ENCODE peak calls at places on chromosomes 11 and 22, in nine cellular contexts. One of them, this sample, is unnamed.
A peak's percentile ranks its signal among the peaks of the same experiment; 100 is the strongest.

GRCh38 chr11:57116654-57117053 is 65.1 kb upstream of the LRRC55 start:
- DNase-seq in BE2C: peak; percentile 32
- DNase-seq in mammary epithelial cell: peak; percentile 66
- DNase-seq in amygdala: no peak
- DNase-seq in GM19239: peak; percentile 5
- DNase-seq in activated T-cell treated with anti-CD3 and anti-CD28 coated beads, Interleukin-2, amount 50 U/mL, for 72 hours: peak; percentile 18
- DNase-seq in AML-193: peak; percentile 17
- DNase-seq in NCI-H748 treated with DMSO at 0.1 percent for 48 hours: peak; percentile 7
- DNase-seq in posterior cingulate gyrus: no peak
- DNase-seq in this sample: peak; percentile 54

GRCh38 chr11:76238551-76238950 is 32.2 kb upstream of the WNT11 start:
- DNase-seq in BE2C: no peak
- DNase-seq in mammary epithelial cell: no peak
- DNase-seq in amygdala: no peak
- DNase-seq in GM19239: no peak
- DNase-seq in activated T-cell treated with anti-CD3 and anti-CD28 coated beads, Interleukin-2, amount 50 U/mL, for 72 hours: no peak
- DNase-seq in AML-193: no peak
- DNase-seq in NCI-H748 treated with DMSO at 0.1 percent for 48 hours: no peak
- DNase-seq in posterior cingulate gyrus: no peak
- DNase-seq in this sample: no peak

GRCh38 chr11:10693509-10694071 is at the start of gene IRAG1:
- DNase-seq in BE2C: peak; percentile 46
- DNase-seq in mammary epithelial cell: no peak
- DNase-seq in amygdala: no peak
- DNase-seq in GM19239: no peak
- DNase-seq in activated T-cell treated with anti-CD3 and anti-CD28 coated beads, Interleukin-2, amount 50 U/mL, for 72 hours: no peak
- DNase-seq in AML-193: no peak
- DNase-seq in NCI-H748 treated with DMSO at 0.1 percent for 48 hours: no peak
- DNase-seq in posterior cingulate gyrus: peak; percentile 36
- DNase-seq in this sample: peak; percentile 74

GRCh38 chr11:46332568-46333128 is 14.6 kb upstream of the DGKZ start:
- DNase-seq in BE2C: no peak
- DNase-seq in mammary epithelial cell: no peak
- DNase-seq in amygdala: no peak
- DNase-seq in GM19239: no peak
- DNase-seq in activated T-cell treated with anti-CD3 and anti-CD28 coated beads, Interleukin-2, amount 50 U/mL, for 72 hours: peak; percentile 61
- DNase-seq in AML-193: no peak
- DNase-seq in NCI-H748 treated with DMSO at 0.1 percent for 48 hours: no peak
- DNase-seq in posterior cingulate gyrus: no peak
- DNase-seq in this sample: no peak

GRCh38 chr11:122044086-122044485 is 71.9 kb downstream of the BLID start:
- DNase-seq in BE2C: no peak
- DNase-seq in mammary epithelial cell: peak; percentile 17
- DNase-seq in amygdala: no peak
- DNase-seq in GM19239: no peak
- DNase-seq in activated T-cell treated with anti-CD3 and anti-CD28 coated beads, Interleukin-2, amount 50 U/mL, for 72 hours: no peak
- DNase-seq in AML-193: no peak
- DNase-seq in NCI-H748 treated with DMSO at 0.1 percent for 48 hours: no peak
- DNase-seq in posterior cingulate gyrus: no peak
- DNase-seq in this sample: no peak

GRCh38 chr22:17198188-17199130 is 20.8 kb downstream of the ADA2 start:
- DNase-seq in BE2C: no peak
- DNase-seq in mammary epithelial cell: no peak
- DNase-seq in amygdala: no peak
- DNase-seq in GM19239: no peak
- DNase-seq in activated T-cell treated with anti-CD3 and anti-CD28 coated beads, Interleukin-2, amount 50 U/mL, for 72 hours: no peak
- DNase-seq in AML-193: no peak
- DNase-seq in NCI-H748 treated with DMSO at 0.1 percent for 48 hours: peak; percentile 9
- DNase-seq in posterior cingulate gyrus: no peak
- DNase-seq in this sample: peak; percentile 6

GRCh38 chr22:20219667-20220628 is 48.2 kb downstream of the RTN4R start:
- DNase-seq in BE2C: peak; percentile 52
- DNase-seq in mammary epithelial cell: no peak
- DNase-seq in amygdala: no peak
- DNase-seq in GM19239: no peak
- DNase-seq in activated T-cell treated with anti-CD3 and anti-CD28 coated beads, Interleukin-2, amount 50 U/mL, for 72 hours: no peak
- DNase-seq in AML-193: no peak
- DNase-seq in NCI-H748 treated with DMSO at 0.1 percent for 48 hours: no peak
- DNase-seq in posterior cingulate gyrus: no peak
- DNase-seq in this sample: no peak

GRCh38 chr11:45264839-45265515 is 21.2 kb downstream of the SYT13 start:
- DNase-seq in BE2C: no peak
- DNase-seq in mammary epithelial cell: peak; percentile 85
- DNase-seq in amygdala: no peak
- DNase-seq in GM19239: no peak
- DNase-seq in activated T-cell treated with anti-CD3 and anti-CD28 coated beads, Interleukin-2, amount 50 U/mL, for 72 hours: no peak
- DNase-seq in AML-193: no peak
- DNase-seq in NCI-H748 treated with DMSO at 0.1 percent for 48 hours: no peak
- DNase-seq in posterior cingulate gyrus: no peak
- DNase-seq in this sample: peak; percentile 73

GRCh38 chr11:7524831-7525230 is 11.0 kb downstream of the PPFIBP2 start:
- DNase-seq in BE2C: peak; percentile 37
- DNase-seq in mammary epithelial cell: peak; percentile 30
- DNase-seq in amygdala: no peak
- DNase-seq in GM19239: no peak
- DNase-seq in activated T-cell treated with anti-CD3 and anti-CD28 coated beads, Interleukin-2, amount 50 U/mL, for 72 hours: no peak
- DNase-seq in AML-193: peak; percentile 50
- DNase-seq in NCI-H748 treated with DMSO at 0.1 percent for 48 hours: no peak
- DNase-seq in posterior cingulate gyrus: no peak
- DNase-seq in this sample: no peak

GRCh38 chr11:117144477-117145392 is 648 bp downstream of the PAFAH1B2 start:
- DNase-seq in BE2C: peak; percentile 65
- DNase-seq in mammary epithelial cell: peak; percentile 68
- DNase-seq in amygdala: no peak
- DNase-seq in GM19239: peak; percentile 39
- DNase-seq in activated T-cell treated with anti-CD3 and anti-CD28 coated beads, Interleukin-2, amount 50 U/mL, for 72 hours: peak; percentile 52
- DNase-seq in AML-193: peak; percentile 81
- DNase-seq in NCI-H748 treated with DMSO at 0.1 percent for 48 hours: no peak
- DNase-seq in posterior cingulate gyrus: peak; percentile 71
- DNase-seq in this sample: peak; percentile 84

GRCh38 chr22:24807284-24807950 is 1.4 kb downstream of the SGSM1 start:
- DNase-seq in BE2C: peak; percentile 44
- DNase-seq in mammary epithelial cell: no peak
- DNase-seq in amygdala: no peak
- DNase-seq in GM19239: no peak
- DNase-seq in activated T-cell treated with anti-CD3 and anti-CD28 coated beads, Interleukin-2, amount 50 U/mL, for 72 hours: no peak
- DNase-seq in AML-193: no peak
- DNase-seq in NCI-H748 treated with DMSO at 0.1 percent for 48 hours: no peak
- DNase-seq in posterior cingulate gyrus: no peak
- DNase-seq in this sample: peak; percentile 37

GRCh38 chr11:95559899-95560298 is 229.7 kb downstream of the FAM76B start:
- DNase-seq in BE2C: no peak
- DNase-seq in mammary epithelial cell: no peak
- DNase-seq in amygdala: no peak
- DNase-seq in GM19239: no peak
- DNase-seq in activated T-cell treated with anti-CD3 and anti-CD28 coated beads, Interleukin-2, amount 50 U/mL, for 72 hours: no peak
- DNase-seq in AML-193: no peak
- DNase-seq in NCI-H748 treated with DMSO at 0.1 percent for 48 hours: no peak
- DNase-seq in posterior cingulate gyrus: no peak
- DNase-seq in this sample: no peak

GRCh38 chr11:131695889-131696429 is 325.5 kb downstream of the NTM start:
- DNase-seq in BE2C: no peak
- DNase-seq in mammary epithelial cell: no peak
- DNase-seq in amygdala: no peak
- DNase-seq in GM19239: no peak
- DNase-seq in activated T-cell treated with anti-CD3 and anti-CD28 coated beads, Interleukin-2, amount 50 U/mL, for 72 hours: no peak
- DNase-seq in AML-193: no peak
- DNase-seq in NCI-H748 treated with DMSO at 0.1 percent for 48 hours: peak; percentile 16
- DNase-seq in posterior cingulate gyrus: no peak
- DNase-seq in this sample: no peak

GRCh38 chr11:27468643-27469332 is 3.8 kb downstream of the LGR4 start:
- DNase-seq in BE2C: no peak
- DNase-seq in mammary epithelial cell: peak; percentile 88
- DNase-seq in amygdala: no peak
- DNase-seq in GM19239: no peak
- DNase-seq in activated T-cell treated with anti-CD3 and anti-CD28 coated beads, Interleukin-2, amount 50 U/mL, for 72 hours: no peak
- DNase-seq in AML-193: no peak
- DNase-seq in NCI-H748 treated with DMSO at 0.1 percent for 48 hours: no peak
- DNase-seq in posterior cingulate gyrus: no peak
- DNase-seq in this sample: peak; percentile 75

GRCh38 chr11:19868281-19868821 is 155.7 kb downstream of the NAV2 start:
- DNase-seq in BE2C: peak; percentile 16
- DNase-seq in mammary epithelial cell: peak; percentile 97
- DNase-seq in amygdala: no peak
- DNase-seq in GM19239: no peak
- DNase-seq in activated T-cell treated with anti-CD3 and anti-CD28 coated beads, Interleukin-2, amount 50 U/mL, for 72 hours: no peak
- DNase-seq in AML-193: no peak
- DNase-seq in NCI-H748 treated with DMSO at 0.1 percent for 48 hours: no peak
- DNase-seq in posterior cingulate gyrus: no peak
- DNase-seq in this sample: no peak

GRCh38 chr11:9150501-9150900 is 59.1 kb upstream of the SCUBE2 start:
- DNase-seq in BE2C: no peak
- DNase-seq in mammary epithelial cell: peak; percentile 74
- DNase-seq in amygdala: no peak
- DNase-seq in GM19239: no peak
- DNase-seq in activated T-cell treated with anti-CD3 and anti-CD28 coated beads, Interleukin-2, amount 50 U/mL, for 72 hours: no peak
- DNase-seq in AML-193: no peak
- DNase-seq in NCI-H748 treated with DMSO at 0.1 percent for 48 hours: no peak
- DNase-seq in posterior cingulate gyrus: no peak
- DNase-seq in this sample: peak; percentile 81

GRCh38 chr11:70464509-70465361 is 66.4 kb downstream of the CTTN start:
- DNase-seq in BE2C: no peak
- DNase-seq in mammary epithelial cell: no peak
- DNase-seq in amygdala: no peak
- DNase-seq in GM19239: no peak
- DNase-seq in activated T-cell treated with anti-CD3 and anti-CD28 coated beads, Interleukin-2, amount 50 U/mL, for 72 hours: no peak
- DNase-seq in AML-193: no peak
- DNase-seq in NCI-H748 treated with DMSO at 0.1 percent for 48 hours: no peak
- DNase-seq in posterior cingulate gyrus: no peak
- DNase-seq in this sample: no peak

GRCh38 chr11:1161410-1162152 is 3.8 kb downstream of the MUC5AC start:
- DNase-seq in BE2C: no peak
- DNase-seq in mammary epithelial cell: no peak
- DNase-seq in amygdala: no peak
- DNase-seq in GM19239: no peak
- DNase-seq in activated T-cell treated with anti-CD3 and anti-CD28 coated beads, Interleukin-2, amount 50 U/mL, for 72 hours: no peak
- DNase-seq in AML-193: no peak
- DNase-seq in NCI-H748 treated with DMSO at 0.1 percent for 48 hours: no peak
- DNase-seq in posterior cingulate gyrus: no peak
- DNase-seq in this sample: no peak

GRCh38 chr11:94885133-94885532 is 88.2 kb downstream of the CWC15 start:
- DNase-seq in BE2C: no peak
- DNase-seq in mammary epithelial cell: peak; percentile 68
- DNase-seq in amygdala: no peak
- DNase-seq in GM19239: no peak
- DNase-seq in activated T-cell treated with anti-CD3 and anti-CD28 coated beads, Interleukin-2, amount 50 U/mL, for 72 hours: no peak
- DNase-seq in AML-193: no peak
- DNase-seq in NCI-H748 treated with DMSO at 0.1 percent for 48 hours: no peak
- DNase-seq in posterior cingulate gyrus: no peak
- DNase-seq in this sample: peak; percentile 28

GRCh38 chr11:11931461-11932055 is 76.9 kb downstream of the DKK3 start:
- DNase-seq in BE2C: peak; percentile 16
- DNase-seq in mammary epithelial cell: peak; percentile 54
- DNase-seq in amygdala: no peak
- DNase-seq in GM19239: no peak
- DNase-seq in activated T-cell treated with anti-CD3 and anti-CD28 coated beads, Interleukin-2, amount 50 U/mL, for 72 hours: no peak
- DNase-seq in AML-193: peak; percentile 32
- DNase-seq in NCI-H748 treated with DMSO at 0.1 percent for 48 hours: peak; percentile 56
- DNase-seq in posterior cingulate gyrus: no peak
- DNase-seq in this sample: peak; percentile 65

GRCh38 chr11:45899086-45899447 is 8.0 kb downstream of the FREY1 start:
- DNase-seq in BE2C: no peak
- DNase-seq in mammary epithelial cell: no peak
- DNase-seq in amygdala: no peak
- DNase-seq in GM19239: no peak
- DNase-seq in activated T-cell treated with anti-CD3 and anti-CD28 coated beads, Interleukin-2, amount 50 U/mL, for 72 hours: no peak
- DNase-seq in AML-193: no peak
- DNase-seq in NCI-H748 treated with DMSO at 0.1 percent for 48 hours: no peak
- DNase-seq in posterior cingulate gyrus: no peak
- DNase-seq in this sample: no peak

GRCh38 chr11:17571431-17572358 is 24.6 kb downstream of the OTOG start:
- DNase-seq in BE2C: no peak
- DNase-seq in mammary epithelial cell: no peak
- DNase-seq in amygdala: no peak
- DNase-seq in GM19239: no peak
- DNase-seq in activated T-cell treated with anti-CD3 and anti-CD28 coated beads, Interleukin-2, amount 50 U/mL, for 72 hours: no peak
- DNase-seq in AML-193: no peak
- DNase-seq in NCI-H748 treated with DMSO at 0.1 percent for 48 hours: no peak
- DNase-seq in posterior cingulate gyrus: no peak
- DNase-seq in this sample: no peak